ENCODE peak calls at places on chromosomes 11 and 22, in six cellular contexts. A is body of pancreas, K is endothelial cell of umbilical vein, F is A549, M is right lobe of liver, N is uterus. Y is an unnamed sample.

GRCh38 chr22:26751217-26751616 is 93.8 kb downstream of the MIAT start:
- DNase-seq in F (peak; percentile 87), N (no peak), A (no peak), M (no peak), K (peak; percentile 84), Y (no peak)

GRCh38 chr11:12784445-12784844 is 110.2 kb downstream of the TEAD1 start:
- DNase-seq in M (no peak), N (no peak), A (no peak), K (no peak), F (no peak), Y (no peak)

GRCh38 chr11:118609380-118610219 is 2.2 kb downstream of the PHLDB1 start:
- DNase-seq in F (no peak), N (peak; percentile 30), A (peak; percentile 30), K (peak; percentile 47), M (no peak), Y (no peak)

GRCh38 chr11:105689636-105690035 is 79.8 kb downstream of the GRIA4 start:
- DNase-seq in A (no peak), F (no peak), N (no peak), M (no peak), K (no peak), Y (no peak)

GRCh38 chr11:67666676-67667489 is 7.5 kb downstream of the ALDH3B2 start:
- DNase-seq in N (no peak), A (no peak), K (no peak), M (no peak), F (no peak), Y (no peak)

GRCh38 chr11:7977251-7977917 is 9.8 kb upstream of the EIF3F start:
- DNase-seq in M (no peak), K (peak; percentile 84), F (peak; percentile 24), A (no peak), N (no peak), Y (no peak)

GRCh38 chr11:4098026-4098621 is 3.5 kb downstream of the RRM1 start:
- DNase-seq in A (no peak), F (no peak), K (no peak), M (no peak), N (no peak), Y (no peak)

GRCh38 chr11:12769834-12770345 is 95.7 kb downstream of the TEAD1 start:
- DNase-seq in M (no peak), A (no peak), N (no peak), K (peak; percentile 63), F (peak; percentile 74), Y (no peak)

GRCh38 chr22:22684605-22685561 is 40.5 kb downstream of the GGTLC2 start:
- DNase-seq in K (no peak), F (peak; percentile 30), A (peak; percentile 41), M (peak; percentile 61), N (no peak), Y (no peak)

GRCh38 chr11:8056810-8057463 is 24.1 kb upstream of the TUB start:
- DNase-seq in N (peak; percentile 88), K (no peak), M (peak; percentile 45), F (no peak), A (peak; percentile 38), Y (no peak)

GRCh38 chr11:72775288-72776110 is 18.3 kb downstream of the STARD10 start:
- DNase-seq in A (no peak), K (no peak), N (no peak), F (no peak), M (peak; percentile 47), Y (no peak)

GRCh38 chr11:72776117-72776843 is 17.6 kb downstream of the STARD10 start:
- DNase-seq in N (no peak), M (peak; percentile 50), K (no peak), A (peak; percentile 35), F (no peak), Y (no peak)

GRCh38 chr11:72777755-72778278 is 16.0 kb downstream of the STARD10 start:
- DNase-seq in F (no peak), A (peak; percentile 81), K (no peak), M (peak; percentile 97), N (no peak), Y (no peak)

GRCh38 chr11:72778535-72779494 is 15.0 kb downstream of the STARD10 start:
- DNase-seq in A (peak; percentile 79), F (no peak), N (no peak), M (peak; percentile 92), K (no peak), Y (no peak)

DNA sequence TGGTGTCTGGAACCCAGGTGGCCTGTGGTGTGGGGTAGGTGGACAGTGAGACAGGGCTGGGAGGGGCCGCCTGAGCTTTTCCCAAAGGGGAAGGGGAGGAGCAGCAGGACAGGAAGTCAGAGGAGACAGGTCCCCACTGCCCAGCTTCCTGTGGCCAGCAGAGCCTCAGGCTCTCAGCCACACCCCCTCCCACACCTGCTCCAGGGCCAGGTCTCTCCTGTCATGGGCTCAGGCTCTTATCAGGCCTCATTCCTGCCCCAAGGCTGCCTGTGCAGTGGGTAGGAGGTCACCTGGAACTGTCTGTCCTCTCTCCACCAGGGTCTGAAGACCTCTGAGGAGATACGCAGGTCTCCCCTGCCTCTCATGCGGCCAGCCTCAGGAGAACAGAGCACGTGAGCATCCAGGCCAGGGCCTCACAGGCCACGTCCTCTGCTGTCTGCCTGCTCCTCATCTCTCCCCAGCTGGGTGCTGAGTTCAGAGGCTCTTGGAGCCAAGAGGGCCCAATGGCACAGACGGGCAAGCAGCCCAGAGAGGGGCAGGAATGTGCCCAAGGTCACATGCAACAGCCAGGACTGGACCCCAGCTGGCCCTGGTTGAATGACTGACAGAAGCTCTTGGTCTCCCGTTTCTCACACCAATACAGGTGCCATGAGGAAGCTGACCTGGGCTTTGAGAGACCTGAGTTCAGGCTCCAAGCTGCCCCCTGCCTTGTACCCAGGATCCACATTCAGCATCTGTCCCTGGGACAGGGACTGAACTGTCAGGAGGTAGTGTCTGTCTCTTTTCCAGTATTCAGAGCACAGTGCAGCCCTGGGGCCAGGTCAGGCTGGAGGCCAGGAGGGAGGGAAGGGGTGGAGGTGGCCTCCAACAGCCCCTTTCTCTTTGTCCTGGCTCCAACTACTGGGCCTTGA is 16.7 kb downstream of the STARD10 start:
- DNase-seq in N (no peak), A (peak; percentile 88), K (no peak), F (no peak), M (peak; percentile 93), Y (no peak)
- TF ChIP-seq POLR2A in N (no peak), A (peak; percentile 51), K (no peak), F (no peak), M (peak; percentile 36), Y (no peak)

DNA sequence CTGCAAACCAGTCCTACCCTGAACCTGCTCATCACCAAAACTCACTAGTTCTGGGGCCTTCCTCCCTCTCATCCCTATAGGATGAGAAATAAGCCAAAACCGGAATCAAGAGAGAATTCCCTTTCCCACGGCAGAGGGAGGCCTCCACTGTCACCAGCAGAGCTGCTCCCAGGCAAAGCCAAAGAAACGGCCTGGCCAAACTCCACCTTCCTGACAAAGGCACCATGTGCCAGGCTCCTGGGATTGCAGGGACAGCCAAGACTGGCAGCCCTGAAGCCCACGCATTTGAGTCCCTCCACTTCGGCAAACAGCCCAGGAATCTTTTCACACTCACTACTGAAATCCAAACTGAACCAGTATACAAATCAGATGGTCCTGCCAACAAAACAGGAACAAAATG is 6.2 kb downstream of the SMCO4 start:
- DNase-seq in N (peak; percentile 37), A (peak; percentile 66), K (no peak), F (no peak), M (peak; percentile 92), Y (peak; percentile 43)
- H3K27ac ChIP-seq in N (peak overlapping the region; percentile 61), A (peak overlapping the region; percentile 64), K (no peak overlapping the region), F (no peak overlapping the region), M (peak overlapping the region; percentile 87), Y (peak overlapping the region; percentile 55)

DNA sequence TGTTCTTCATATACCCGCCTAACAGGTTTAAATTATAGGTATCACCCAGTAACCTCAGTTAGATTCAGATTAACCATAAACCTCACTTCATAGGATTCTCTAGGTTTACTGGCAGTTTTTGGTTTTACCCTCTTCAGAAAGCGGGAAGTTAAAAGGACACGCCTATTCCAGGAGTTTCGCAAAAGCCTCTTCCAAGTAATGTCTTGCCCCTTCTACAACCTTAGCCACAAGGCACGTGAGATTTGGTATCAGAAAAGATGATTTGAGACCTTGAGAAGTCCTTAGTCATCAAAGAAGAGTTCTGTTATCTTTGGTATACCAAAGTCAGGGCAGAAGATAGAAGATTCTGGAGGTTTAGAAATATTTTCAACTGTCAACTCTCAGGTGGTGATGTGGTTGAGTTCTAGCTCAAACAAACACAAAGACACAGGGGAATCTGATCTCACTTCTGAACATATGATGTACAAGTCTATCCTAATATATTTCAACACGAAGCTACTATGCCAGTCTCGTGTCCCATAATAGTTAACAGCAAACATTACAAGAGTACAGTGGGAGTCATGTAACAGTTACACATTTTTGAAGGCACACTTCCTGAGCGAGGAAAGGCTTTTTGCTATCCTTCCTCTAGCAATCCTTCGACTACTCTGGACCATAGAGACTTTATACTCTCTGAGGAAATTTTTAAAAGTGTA is 103.5 kb downstream of the USP35 start:
- DNase-seq in F (no peak), A (no peak), N (no peak), M (no peak), K (no peak), Y (no peak)
- TF ChIP-seq POLR2A in F (no peak), A (no peak), N (no peak), M (no peak), K (no peak), Y (no peak)

GRCh38 chr11:110782616-110783015 is 70.4 kb upstream of the ARHGAP20 start:
- DNase-seq in A (no peak), N (no peak), F (no peak), M (no peak), K (peak; percentile 67), Y (no peak)

GRCh38 chr11:110776091-110776490 is 63.9 kb upstream of the ARHGAP20 start:
- DNase-seq in A (no peak), F (no peak), K (peak; percentile 81), M (no peak), N (no peak), Y (no peak)

GRCh38 chr11:110777765-110778164 is 65.5 kb upstream of the ARHGAP20 start:
- DNase-seq in M (no peak), K (peak; percentile 95), N (no peak), A (no peak), F (no peak), Y (peak; percentile 62)

GRCh38 chr11:110778351-110778750 is 66.1 kb upstream of the ARHGAP20 start:
- DNase-seq in N (no peak), K (peak; percentile 65), M (no peak), F (no peak), A (no peak), Y (no peak)

GRCh38 chr11:110779108-110779507 is 66.9 kb upstream of the ARHGAP20 start:
- DNase-seq in M (no peak), F (no peak), K (no peak), N (no peak), A (no peak), Y (no peak)
- H3K27ac ChIP-seq in M (no peak overlapping the region), F (no peak overlapping the region), K (no peak overlapping the region), N (no peak overlapping the region), A (no peak overlapping the region), Y (no peak overlapping the region)

DNA sequence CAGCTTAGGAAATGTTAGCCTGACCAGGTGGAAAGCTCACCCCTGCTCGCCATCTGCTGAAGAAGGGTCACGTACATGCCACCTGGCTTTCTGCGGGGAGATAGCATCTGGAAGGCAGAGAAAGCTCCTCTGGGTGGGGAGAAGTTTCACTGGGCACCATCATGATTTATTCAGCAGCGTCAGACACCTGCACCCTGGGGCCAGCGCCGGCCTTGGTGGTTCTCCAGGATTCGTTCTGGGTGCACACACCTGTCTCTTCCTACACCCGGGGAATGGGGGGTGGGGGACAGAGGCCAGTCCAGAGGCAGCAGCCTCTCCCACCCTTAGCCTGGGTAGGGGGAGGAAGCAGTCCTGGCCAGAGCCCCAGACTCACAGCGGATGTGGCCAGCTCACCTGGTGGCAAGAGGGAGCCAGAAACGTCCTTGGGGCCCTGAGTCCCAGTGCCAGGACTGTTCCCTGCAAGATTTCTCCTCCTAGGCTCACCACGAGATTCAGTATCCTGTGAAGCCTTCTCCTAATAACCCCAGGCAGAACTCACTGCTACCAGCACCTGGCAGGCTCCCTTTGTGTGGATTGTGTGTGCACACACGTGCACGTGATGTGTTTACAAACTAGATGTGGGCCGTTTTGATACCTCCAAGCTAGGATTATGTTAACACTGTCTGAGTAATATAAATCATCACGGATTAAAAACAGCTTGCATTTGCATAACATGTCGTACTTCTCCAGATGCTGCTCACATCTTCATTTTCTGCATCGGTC is 17.3 kb upstream of the RASD2 start:
- DNase-seq in K (no peak), A (no peak), N (no peak), M (no peak), F (no peak), Y (peak; percentile 25)
- TF ChIP-seq POLR2A in K (no peak), A (no peak), N (no peak), M (no peak), F (no peak), Y (no peak)